ENCODE peak calls at places on chromosomes 13 and 19, in six cellular contexts. M is astrocyte of the spinal cord, O is adrenal gland, B is neuronal stem cell, Q is small intestine, V is BJ. N is an unnamed sample.

GRCh38 chr19:58569191-58569942 is 3.8 kb downstream of the MZF1 start:
- DNase-seq in B (no peak), M (no peak), Q (no peak), V (no peak), O (peak), N (peak)

GRCh38 chr13:19601749-19602725 is 31.4 kb upstream of the MPHOSPH8 start:
- DNase-seq in V (no peak), O (peak), B (peak), Q (peak), M (peak), N (no peak)

GRCh38 chr19:51507209-51507608 is 5.6 kb upstream of the SIGLEC12 start:
- DNase-seq in O (no peak), M (no peak), Q (peak), B (no peak), V (no peak), N (no peak)

GRCh38 chr13:31154939-31155338 is 6.8 kb downstream of the HSPH1 start:
- DNase-seq in B (no peak), V (no peak), Q (no peak), M (no peak), O (no peak), N (no peak)

GRCh38 chr13:76425930-76426329 is 460.3 kb downstream of the KCTD12 start:
- DNase-seq in V (no peak), Q (no peak), O (no peak), M (peak), B (no peak), N (no peak)

GRCh38 chr19:22595918-22596341 is 38.2 kb upstream of the ZNF492 start:
- DNase-seq in B (no peak), M (no peak), V (no peak), O (no peak), Q (no peak), N (peak)

GRCh38 chr13:32427852-32428580 is at the start of gene N4BP2L1:
- DNase-seq in B (no peak), M (peak), Q (peak), V (no peak), O (peak), N (peak)

GRCh38 chr13:106455777-106456176 is 79.7 kb downstream of the EFNB2 start:
- DNase-seq in M (peak), O (no peak), B (no peak), Q (no peak), V (no peak), N (no peak)

GRCh38 chr13:111789420-111789819 is 277.5 kb upstream of the SOX1 start:
- DNase-seq in M (no peak), V (no peak), B (no peak), O (no peak), Q (no peak), N (no peak)

GRCh38 chr19:6707658-6708018 is 12.8 kb downstream of the C3 start:
- DNase-seq in V (no peak), M (no peak), Q (no peak), B (no peak), O (no peak), N (no peak)

GRCh38 chr13:112879283-112879833 is 89.7 kb upstream of the MCF2L start:
- DNase-seq in Q (no peak), V (no peak), O (no peak), B (no peak), M (no peak), N (no peak)

GRCh38 chr13:44311011-44311481 is 62.6 kb upstream of the SERP2 start:
- DNase-seq in B (no peak), V (no peak), M (peak), Q (no peak), O (no peak), N (no peak)

GRCh38 chr19:36092566-36092965 is 18.4 kb upstream of the OVOL3 start:
- DNase-seq in B (no peak), V (no peak), O (no peak), M (no peak), Q (no peak), N (no peak)

GRCh38 chr19:1839658-1840540 is 8.4 kb downstream of the REXO1 start:
- DNase-seq in V (no peak), B (no peak), Q (peak), O (no peak), M (no peak), N (no peak)

GRCh38 chr19:1843116-1843515 is 5.2 kb downstream of the REXO1 start:
- DNase-seq in O (no peak), M (no peak), Q (no peak), V (no peak), B (no peak), N (no peak)

GRCh38 chr19:1841209-1841924 is 6.9 kb downstream of the REXO1 start:
- DNase-seq in V (no peak), M (no peak), O (no peak), B (no peak), Q (no peak), N (no peak)

GRCh38 chr19:1837625-1838105 is 10.6 kb downstream of the REXO1 start:
- DNase-seq in B (no peak), Q (peak), O (peak), V (no peak), M (no peak), N (no peak)

GRCh38 chr19:1840541-1841115 is 7.7 kb downstream of the REXO1 start:
- DNase-seq in Q (no peak), O (no peak), V (no peak), M (no peak), B (no peak), N (no peak)
- H3K4me3 ChIP-seq in Q (no peak), O (no peak), V (no peak), M (no peak), B (no peak), N (no peak)

GRCh38 chr19:35031072-35031881 is 1.0 kb downstream of the SCN1B start:
- DNase-seq in M (peak), O (no peak), B (no peak), Q (no peak), V (no peak), N (peak)
- H3K4me3 ChIP-seq in M (peak), O (no peak), B (peak), Q (no peak), V (peak), N (peak)

GRCh38 chr19:38430931-38431330 is 2.6 kb upstream of the RYR1 start:
- DNase-seq in V (no peak), M (no peak), O (no peak), Q (no peak), B (no peak), N (no peak)

GRCh38 chr19:38437295-38437694 is 3.8 kb downstream of the RYR1 start:
- DNase-seq in Q (no peak), V (no peak), M (no peak), B (no peak), O (no peak), N (no peak)

GRCh38 chr19:38434549-38435051 is 1.1 kb downstream of the RYR1 start:
- DNase-seq in Q (no peak), B (no peak), O (peak), M (no peak), V (no peak), N (no peak)

GRCh38 chr19:38429811-38430156 is 3.7 kb upstream of the RYR1 start:
- DNase-seq in B (no peak), Q (no peak), O (no peak), M (no peak), V (no peak), N (no peak)

DNA sequence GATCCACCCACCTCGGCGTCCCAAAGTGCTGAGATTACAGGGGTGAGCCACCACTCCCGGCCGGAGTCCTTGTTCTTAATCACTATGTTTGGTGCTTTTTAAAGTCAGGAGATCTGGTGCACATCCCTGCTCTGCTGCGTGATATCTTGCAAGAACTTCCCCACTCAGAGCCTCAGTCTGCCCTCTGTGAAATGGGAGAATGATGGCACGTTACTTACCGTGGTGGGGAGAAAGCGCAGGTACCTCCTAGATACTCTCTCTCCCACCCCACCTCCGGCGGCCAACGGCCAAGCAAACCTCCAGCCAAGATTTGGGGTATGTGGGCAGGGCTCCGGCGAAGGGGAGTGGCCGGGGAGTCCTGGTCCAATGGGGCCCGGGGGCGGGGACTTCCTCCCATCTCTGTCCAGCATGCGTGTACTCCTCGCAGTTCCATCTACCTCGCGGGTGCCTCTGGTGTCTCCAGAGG is at the start of gene RYR1:
- DNase-seq in Q (peak), O (peak), V (no peak), M (no peak), B (peak), N (no peak)
- H3K4me3 ChIP-seq in Q (no peak), O (no peak), V (no peak), M (no peak), B (peak), N (no peak)

GRCh38 chr13:40204246-40204645 is 462.2 kb downstream of the FOXO1 start:
- DNase-seq in V (no peak), B (no peak), M (no peak), Q (no peak), O (no peak), N (no peak)
- H3K4me3 ChIP-seq in V (no peak), B (no peak), M (no peak), Q (no peak), O (no peak), N (no peak)

N was measured in ovary.